ENCODE peak calls at places on chromosomes 12 and 14, in six cellular contexts. B, J, U, I, R and Q are unnamed samples. For H3K4me1, the result is how much of the 10 kb centered on the place peaks cover.

GRCh38 chr14:60508707-60509437 is at the start of gene SIX6:
- DNase-seq in R (no peak), U (no peak), B (no peak), J (peak), I (no peak), Q (no peak)

GRCh38 chr14:102229739-102230092 is 75.2 kb downstream of the MOK start:
- DNase-seq in I (no peak), B (no peak), J (no peak), U (no peak), R (no peak), Q (no peak)

GRCh38 chr14:59018978-59019377 is 169.5 kb upstream of the DAAM1 start:
- DNase-seq in B (no peak), R (no peak), I (no peak), U (no peak), J (peak), Q (no peak)

GRCh38 chr12:64528616-64529015 is 76.7 kb downstream of the TBK1 start:
- DNase-seq in U (no peak), I (no peak), B (no peak), J (no peak), R (no peak), Q (no peak)

GRCh38 chr14:52313903-52314481 is at the start of gene PTGER2:
- DNase-seq in I (peak), J (peak), B (peak), R (peak), U (peak), Q (peak)

GRCh38 chr14:35705636-35706035 is 103.5 kb downstream of the RALGAPA1 start:
- DNase-seq in I (no peak), B (no peak), U (no peak), J (no peak), R (no peak), Q (no peak)

GRCh38 chr14:55103005-55103640 is 25.9 kb upstream of the LGALS3 start:
- DNase-seq in R (peak), U (peak), B (peak), I (peak), J (peak), Q (no peak)

GRCh38 chr12:13204428-13204827 is 7.9 kb downstream of the EMP1 start:
- DNase-seq in R (no peak), I (no peak), J (peak), U (no peak), B (no peak), Q (no peak)

GRCh38 chr12:13465641-13466040 is 269.1 kb downstream of the EMP1 start:
- DNase-seq in R (no peak), I (peak), B (no peak), U (no peak), J (no peak), Q (no peak)

GRCh38 chr12:30796891-30797371 is 42.2 kb upstream of the CAPRIN2 start:
- DNase-seq in R (no peak), I (no peak), B (no peak), U (no peak), J (peak), Q (no peak)

GRCh38 chr14:77186911-77187648 is 5.5 kb downstream of the TMEM63C start:
- DNase-seq in U (no peak), I (no peak), B (no peak), R (no peak), J (peak), Q (no peak)

GRCh38 chr14:51867753-51868152 is 7.3 kb downstream of the GNG2 start:
- DNase-seq in R (no peak), I (no peak), B (no peak), J (no peak), U (no peak), Q (no peak)

GRCh38 chr12:8629486-8630033 is 16.9 kb upstream of the AICDA start:
- DNase-seq in I (no peak), U (no peak), B (no peak), J (no peak), R (no peak), Q (no peak)

GRCh38 chr14:36580856-36581831 is 1.3 kb downstream of the NKX2-8 start:
- DNase-seq in U (no peak), J (peak), I (no peak), B (no peak), R (no peak), Q (no peak)

GRCh38 chr12:4579305-4580097 is 17.5 kb downstream of the DYRK4 start:
- DNase-seq in J (peak), I (no peak), U (no peak), B (no peak), R (no peak), Q (no peak)

GRCh38 chr14:103624860-103625259 is 4.2 kb upstream of the KLC1 start:
- DNase-seq in B (peak), R (peak), J (no peak), I (peak), U (no peak), Q (peak)
- H3K4me3 ChIP-seq in B (no peak), R (no peak), J (no peak), I (no peak), U (peak), Q (no peak)

GRCh38 chr14:22554706-22555572 is 34.1 kb downstream of the DAD1 start:
- DNase-seq in I (no peak), B (no peak), R (no peak), J (no peak), U (no peak), Q (peak)
- H3K4me1 ChIP-seq in I (under half), B (under half), R (under half), J (under half), U (half or more), Q (under half)

GRCh38 chr14:68084256-68084655 is 264.7 kb downstream of the RAD51B start:
- DNase-seq in R (no peak), I (no peak), B (no peak), U (no peak), J (no peak), Q (no peak)
- TF ChIP-seq CTCF in R (no peak), I (no peak), B (no peak), U (peak), J (peak), Q (no peak)

DNA sequence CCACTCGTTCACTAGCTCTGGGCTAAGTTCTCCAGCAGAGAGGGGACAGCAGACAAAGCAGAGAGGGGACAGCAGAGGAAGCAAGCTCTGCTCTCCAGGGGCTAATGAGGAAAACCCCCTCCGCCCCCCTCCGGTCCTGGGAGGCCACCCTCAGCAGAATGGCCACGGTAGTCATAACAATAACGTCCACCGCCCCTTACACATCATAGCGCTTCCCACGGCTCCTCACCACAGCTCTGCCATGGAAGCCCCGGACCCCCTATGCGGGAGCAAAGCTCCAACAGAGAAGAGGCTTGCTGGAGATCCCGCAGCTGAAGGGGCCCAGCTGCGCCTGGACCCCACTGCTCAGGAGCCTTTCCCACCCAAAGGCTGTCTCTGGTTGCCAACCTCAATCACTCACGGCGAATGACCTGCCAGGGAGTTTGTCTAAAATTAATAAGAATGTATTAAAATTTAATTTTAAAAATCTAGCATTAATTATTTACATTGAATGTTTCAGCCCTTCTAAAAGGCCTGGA is 17.4 kb downstream of the BEGAIN start:
- DNase-seq in J (no peak), R (no peak), B (no peak), I (no peak), U (no peak), Q (no peak)
- H3K4me3 ChIP-seq in J (peak), R (no peak), B (no peak), I (no peak), U (no peak), Q (no peak)

GRCh38 chr14:64202731-64203130 is 91.4 kb downstream of the ESR2 start:
- DNase-seq in B (no peak), U (no peak), R (no peak), I (no peak), J (no peak), Q (no peak)
- H3K4me1 ChIP-seq in B (under half), U (under half), R (under half), I (under half), J (under half), Q (under half)

GRCh38 chr14:82009076-82009475 is 475.4 kb upstream of the SEL1L start:
- DNase-seq in R (no peak), J (peak), I (no peak), B (no peak), U (no peak), Q (no peak)
- TF ChIP-seq CTCF in R (no peak), J (peak), I (no peak), B (no peak), U (no peak), Q (no peak)